ENCODE peak calls at places on chromosome 11, in eight cellular contexts. B is HuH-7.5; R is ACHN; M is kidney tubule cell; D is HFFc6; F is stimulated activated CD4-positive, alpha-beta T cell treated with anti-CD3 and anti-CD28 coated beads, Interleukin-12 subunit alpha, Interleukin-12 subunit beta, amount 100 ng/mL, for 24 hours; C is A549; Y is D341Med. P is an unnamed sample.

GRCh38 chr11:69035959-69036340 is 12.8 kb upstream of the TPCN2 start:
- DNase-seq in B (no peak), R (no peak), M (no peak), D (peak), F (no peak), C (no peak), Y (no peak), P (no peak)

GRCh38 chr11:128790200-128790599 is 76.9 kb downstream of the KCNJ1 start:
- DNase-seq in B (no peak), R (no peak), M (no peak), D (no peak), F (no peak), C (no peak), Y (no peak), P (no peak)

GRCh38 chr11:76232026-76232665 is 25.8 kb upstream of the WNT11 start:
- DNase-seq in B (no peak), R (no peak), M (no peak), D (no peak), F (peak), C (no peak), Y (no peak), P (no peak)

GRCh38 chr11:77197626-77198320 is 69.7 kb downstream of the MYO7A start:
- DNase-seq in B (no peak), R (no peak), M (no peak), D (no peak), F (no peak), C (no peak), Y (no peak), P (no peak)

GRCh38 chr11:62680825-62681240 is 2.0 kb upstream of the UBXN1 start:
- DNase-seq in B (peak), R (peak), M (peak), D (peak), F (no peak), C (peak), Y (peak), P (no peak)

GRCh38 chr11:65501530-65502273 is 2.9 kb downstream of the MALAT1 start:
- DNase-seq in B (no peak), R (peak), M (peak), D (peak), F (no peak), C (peak), Y (no peak), P (no peak)

GRCh38 chr11:118052581-118053206 is 24.2 kb upstream of the TMPRSS4 start:
- DNase-seq in B (no peak), R (no peak), M (no peak), D (no peak), F (no peak), C (no peak), Y (no peak), P (peak)

GRCh38 chr11:5807580-5807979 is 1.1 kb upstream of the OR52N2 start:
- DNase-seq in B (no peak), R (no peak), M (no peak), D (no peak), F (no peak), C (no peak), Y (no peak), P (no peak)

GRCh38 chr11:2927851-2928604 is 1.2 kb downstream of the PHLDA2 start:
- DNase-seq in B (peak), R (peak), M (peak), D (peak), F (no peak), C (peak), Y (no peak), P (no peak)

GRCh38 chr11:15645201-15645600 is 530.5 kb downstream of the INSC start:
- DNase-seq in B (no peak), R (no peak), M (no peak), D (no peak), F (no peak), C (no peak), Y (no peak), P (no peak)

GRCh38 chr11:74288161-74288560 is 23.3 kb downstream of the P4HA3 start:
- DNase-seq in B (no peak), R (peak), M (peak), D (peak), F (no peak), C (peak), Y (no peak), P (peak)

GRCh38 chr11:101759771-101760450 is 154.9 kb upstream of the CEP126 start:
- DNase-seq in B (no peak), R (peak), M (no peak), D (no peak), F (no peak), C (peak), Y (no peak), P (no peak)

GRCh38 chr11:126140932-126141291 is 70.5 kb downstream of the RPUSD4 start:
- DNase-seq in B (no peak), R (no peak), M (peak), D (peak), F (no peak), C (no peak), Y (peak), P (no peak)

GRCh38 chr11:28017816-28018215 is 90.1 kb downstream of the KIF18A start:
- DNase-seq in B (no peak), R (no peak), M (no peak), D (peak), F (no peak), C (no peak), Y (no peak), P (no peak)

GRCh38 chr11:128409476-128409875 is 177.9 kb downstream of the ETS1 start:
- DNase-seq in B (no peak), R (no peak), M (peak), D (peak), F (no peak), C (no peak), Y (no peak), P (no peak)